ENCODE peak calls at places on chromosomes 2 and 18, in six cellular contexts. One of them, this sample, is unnamed.

GRCh38 chr2:96325038-96325883 is at the start of gene ITPRIPL1:
- DNase-seq in cardiac muscle cell: no peak
- DNase-seq in caudate nucleus: no peak
- DNase-seq in CD8-positive, alpha-beta memory T cell: peak
- DNase-seq in SJCRH30: peak
- DNase-seq in neural progenitor cell: peak
- DNase-seq in this sample: no peak

GRCh38 chr18:57898506-57899124 is 95.5 kb upstream of the ATP8B1 start:
- DNase-seq in neural progenitor cell: no peak
- DNase-seq in cardiac muscle cell: peak
- DNase-seq in caudate nucleus: no peak
- DNase-seq in SJCRH30: peak
- DNase-seq in CD8-positive, alpha-beta memory T cell: no peak
- DNase-seq in this sample: no peak

GRCh38 chr18:4068552-4069158 is 386.5 kb downstream of the DLGAP1 start:
- DNase-seq in CD8-positive, alpha-beta memory T cell: no peak
- DNase-seq in caudate nucleus: no peak
- DNase-seq in neural progenitor cell: peak
- DNase-seq in cardiac muscle cell: peak
- DNase-seq in SJCRH30: peak
- DNase-seq in this sample: no peak

GRCh38 chr18:40356153-40356552 is 1598.9 kb upstream of the PIK3C3 start:
- DNase-seq in caudate nucleus: no peak
- DNase-seq in SJCRH30: no peak
- DNase-seq in CD8-positive, alpha-beta memory T cell: no peak
- DNase-seq in neural progenitor cell: no peak
- DNase-seq in cardiac muscle cell: no peak
- DNase-seq in this sample: no peak

GRCh38 chr2:67797801-67798535 is 264.8 kb downstream of the C1D start:
- DNase-seq in cardiac muscle cell: peak
- DNase-seq in SJCRH30: peak
- DNase-seq in CD8-positive, alpha-beta memory T cell: no peak
- DNase-seq in caudate nucleus: no peak
- DNase-seq in neural progenitor cell: peak
- DNase-seq in this sample: no peak

GRCh38 chr2:11073251-11073650 is 82.0 kb upstream of the SLC66A3 start:
- DNase-seq in caudate nucleus: no peak
- DNase-seq in cardiac muscle cell: peak
- DNase-seq in SJCRH30: peak
- DNase-seq in neural progenitor cell: peak
- DNase-seq in CD8-positive, alpha-beta memory T cell: no peak
- DNase-seq in this sample: no peak

GRCh38 chr18:50558157-50558556 is 1.7 kb upstream of the MAPK4 start:
- DNase-seq in caudate nucleus: no peak
- DNase-seq in SJCRH30: no peak
- DNase-seq in CD8-positive, alpha-beta memory T cell: no peak
- DNase-seq in cardiac muscle cell: no peak
- DNase-seq in neural progenitor cell: no peak
- DNase-seq in this sample: no peak

GRCh38 chr2:56191617-56192016 is 7.8 kb downstream of the CCDC85A start:
- DNase-seq in SJCRH30: peak
- DNase-seq in neural progenitor cell: peak
- DNase-seq in caudate nucleus: peak
- DNase-seq in CD8-positive, alpha-beta memory T cell: no peak
- DNase-seq in cardiac muscle cell: peak
- DNase-seq in this sample: no peak

GRCh38 chr2:239673641-239674040 is 272.8 kb upstream of the HDAC4 start:
- DNase-seq in CD8-positive, alpha-beta memory T cell: no peak
- DNase-seq in SJCRH30: no peak
- DNase-seq in caudate nucleus: no peak
- DNase-seq in neural progenitor cell: no peak
- DNase-seq in cardiac muscle cell: no peak
- DNase-seq in this sample: no peak

GRCh38 chr18:42068030-42068429 is 113.0 kb downstream of the PIK3C3 start:
- DNase-seq in neural progenitor cell: no peak
- DNase-seq in cardiac muscle cell: no peak
- DNase-seq in caudate nucleus: no peak
- DNase-seq in SJCRH30: no peak
- DNase-seq in CD8-positive, alpha-beta memory T cell: no peak
- DNase-seq in this sample: no peak

GRCh38 chr2:41928593-41928992 is 119.2 kb upstream of the PKDCC start:
- DNase-seq in caudate nucleus: no peak
- DNase-seq in neural progenitor cell: no peak
- DNase-seq in cardiac muscle cell: peak
- DNase-seq in SJCRH30: no peak
- DNase-seq in CD8-positive, alpha-beta memory T cell: no peak
- DNase-seq in this sample: no peak

GRCh38 chr2:17851731-17852585 is 26.5 kb upstream of the KCNS3 start:
- DNase-seq in neural progenitor cell: peak
- DNase-seq in SJCRH30: peak
- DNase-seq in CD8-positive, alpha-beta memory T cell: no peak
- DNase-seq in cardiac muscle cell: peak
- DNase-seq in caudate nucleus: peak
- DNase-seq in this sample: no peak

GRCh38 chr2:201680743-201681142 is 17.7 kb downstream of the MPP4 start:
- DNase-seq in cardiac muscle cell: peak
- DNase-seq in caudate nucleus: no peak
- DNase-seq in neural progenitor cell: peak
- DNase-seq in SJCRH30: peak
- DNase-seq in CD8-positive, alpha-beta memory T cell: no peak
- DNase-seq in this sample: no peak

GRCh38 chr2:66433945-66434678 is 813 bp upstream of the MEIS1 start:
- DNase-seq in caudate nucleus: no peak
- DNase-seq in CD8-positive, alpha-beta memory T cell: no peak
- DNase-seq in cardiac muscle cell: peak
- DNase-seq in SJCRH30: peak
- DNase-seq in neural progenitor cell: peak
- DNase-seq in this sample: no peak

GRCh38 chr2:191901031-191901430 is 54.1 kb upstream of the CAVIN2 start:
- DNase-seq in neural progenitor cell: no peak
- DNase-seq in CD8-positive, alpha-beta memory T cell: no peak
- DNase-seq in cardiac muscle cell: no peak
- DNase-seq in caudate nucleus: no peak
- DNase-seq in SJCRH30: no peak
- DNase-seq in this sample: no peak

GRCh38 chr2:214630402-214631035 is 179.0 kb downstream of the BARD1 start:
- DNase-seq in CD8-positive, alpha-beta memory T cell: no peak
- DNase-seq in SJCRH30: no peak
- DNase-seq in cardiac muscle cell: no peak
- DNase-seq in caudate nucleus: no peak
- DNase-seq in neural progenitor cell: no peak
- DNase-seq in this sample: no peak

GRCh38 chr2:1601471-1602358 is 142.6 kb downstream of the PXDN start:
- DNase-seq in caudate nucleus: no peak
- DNase-seq in CD8-positive, alpha-beta memory T cell: peak
- DNase-seq in neural progenitor cell: no peak
- DNase-seq in SJCRH30: peak
- DNase-seq in cardiac muscle cell: peak
- DNase-seq in this sample: no peak

GRCh38 chr2:231182500-231182899 is 15.9 kb upstream of the ARMC9 start:
- DNase-seq in CD8-positive, alpha-beta memory T cell: no peak
- DNase-seq in cardiac muscle cell: no peak
- DNase-seq in SJCRH30: peak
- DNase-seq in neural progenitor cell: no peak
- DNase-seq in caudate nucleus: no peak
- DNase-seq in this sample: no peak

DNA sequence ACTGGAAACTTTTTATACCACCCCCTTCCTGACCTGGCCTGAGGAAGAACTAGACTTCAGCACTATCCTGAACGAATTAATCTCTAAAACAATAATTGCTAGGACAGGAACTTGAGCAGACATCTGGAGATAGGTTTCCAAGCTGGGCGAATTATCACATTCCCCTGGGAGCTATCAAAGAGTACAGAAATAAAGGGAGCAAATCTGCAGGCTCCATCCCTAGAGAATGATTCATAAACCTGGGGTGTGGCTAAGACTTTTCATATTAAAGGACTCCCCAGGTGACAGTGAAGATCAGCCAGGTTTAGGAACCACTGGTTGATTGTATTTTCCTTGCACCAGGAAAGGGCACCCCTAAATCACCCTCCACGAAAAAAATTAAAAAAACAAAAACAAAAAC is 105.6 kb upstream of the NOL4 start:
- DNase-seq in cardiac muscle cell: no peak
- DNase-seq in caudate nucleus: no peak
- DNase-seq in CD8-positive, alpha-beta memory T cell: no peak
- DNase-seq in neural progenitor cell: no peak
- DNase-seq in SJCRH30: peak
- DNase-seq in this sample: no peak
- H3K27ac ChIP-seq in cardiac muscle cell: no peak
- H3K27ac ChIP-seq in caudate nucleus: no peak
- H3K27ac ChIP-seq in CD8-positive, alpha-beta memory T cell: no peak
- H3K27ac ChIP-seq in neural progenitor cell: no peak
- H3K27ac ChIP-seq in SJCRH30: no peak
- H3K27ac ChIP-seq in this sample: no peak

GRCh38 chr18:62807406-62807805 is 92.1 kb downstream of the PHLPP1 start:
- DNase-seq in cardiac muscle cell: no peak
- DNase-seq in CD8-positive, alpha-beta memory T cell: no peak
- DNase-seq in caudate nucleus: no peak
- DNase-seq in SJCRH30: no peak
- DNase-seq in neural progenitor cell: no peak
- DNase-seq in this sample: no peak
- H3K27ac ChIP-seq in cardiac muscle cell: no peak
- H3K27ac ChIP-seq in CD8-positive, alpha-beta memory T cell: no peak
- H3K27ac ChIP-seq in caudate nucleus: no peak
- H3K27ac ChIP-seq in SJCRH30: no peak
- H3K27ac ChIP-seq in neural progenitor cell: no peak
- H3K27ac ChIP-seq in this sample: no peak

GRCh38 chr2:102109016-102109415 is 33.5 kb upstream of the IL1R1 start:
- DNase-seq in cardiac muscle cell: peak
- DNase-seq in SJCRH30: no peak
- DNase-seq in neural progenitor cell: no peak
- DNase-seq in CD8-positive, alpha-beta memory T cell: no peak
- DNase-seq in caudate nucleus: no peak
- DNase-seq in this sample: no peak

GRCh38 chr2:102111823-102112222 is 30.7 kb upstream of the IL1R1 start:
- DNase-seq in cardiac muscle cell: peak
- DNase-seq in neural progenitor cell: peak
- DNase-seq in SJCRH30: no peak
- DNase-seq in CD8-positive, alpha-beta memory T cell: no peak
- DNase-seq in caudate nucleus: no peak
- DNase-seq in this sample: no peak

GRCh38 chr2:102112271-102112670 is 30.3 kb upstream of the IL1R1 start:
- DNase-seq in caudate nucleus: no peak
- DNase-seq in cardiac muscle cell: peak
- DNase-seq in SJCRH30: no peak
- DNase-seq in neural progenitor cell: no peak
- DNase-seq in CD8-positive, alpha-beta memory T cell: no peak
- DNase-seq in this sample: no peak

GRCh38 chr2:102110596-102111334 is 31.8 kb upstream of the IL1R1 start:
- DNase-seq in SJCRH30: no peak
- DNase-seq in CD8-positive, alpha-beta memory T cell: no peak
- DNase-seq in cardiac muscle cell: peak
- DNase-seq in neural progenitor cell: no peak
- DNase-seq in caudate nucleus: no peak
- DNase-seq in this sample: no peak

DNA sequence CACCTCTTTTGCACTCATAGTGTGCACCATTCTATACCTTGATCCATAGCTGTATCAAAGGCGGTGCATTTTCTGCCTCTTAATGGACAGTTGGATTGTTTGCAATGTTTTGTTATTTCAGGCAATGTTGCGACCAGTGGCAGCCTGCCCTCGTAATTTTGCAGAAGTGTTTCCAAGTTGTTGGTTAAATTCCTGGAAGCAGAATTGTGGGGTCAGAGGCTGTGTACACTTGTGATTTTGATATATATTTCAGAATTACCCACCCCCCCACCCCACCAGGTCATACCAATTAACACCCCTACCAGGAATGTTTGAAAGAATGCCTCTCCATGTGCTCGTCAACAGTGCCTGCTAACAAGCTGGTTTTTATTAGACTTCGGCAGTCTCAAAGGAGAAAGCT is 32.4 kb upstream of the IL1R1 start:
- DNase-seq in neural progenitor cell: no peak
- DNase-seq in caudate nucleus: no peak
- DNase-seq in CD8-positive, alpha-beta memory T cell: no peak
- DNase-seq in cardiac muscle cell: peak
- DNase-seq in SJCRH30: no peak
- DNase-seq in this sample: no peak
- H3K27ac ChIP-seq in neural progenitor cell: no peak
- H3K27ac ChIP-seq in caudate nucleus: no peak
- H3K27ac ChIP-seq in CD8-positive, alpha-beta memory T cell: no peak
- H3K27ac ChIP-seq in cardiac muscle cell: no peak
- H3K27ac ChIP-seq in SJCRH30: no peak
- H3K27ac ChIP-seq in this sample: no peak

DNA sequence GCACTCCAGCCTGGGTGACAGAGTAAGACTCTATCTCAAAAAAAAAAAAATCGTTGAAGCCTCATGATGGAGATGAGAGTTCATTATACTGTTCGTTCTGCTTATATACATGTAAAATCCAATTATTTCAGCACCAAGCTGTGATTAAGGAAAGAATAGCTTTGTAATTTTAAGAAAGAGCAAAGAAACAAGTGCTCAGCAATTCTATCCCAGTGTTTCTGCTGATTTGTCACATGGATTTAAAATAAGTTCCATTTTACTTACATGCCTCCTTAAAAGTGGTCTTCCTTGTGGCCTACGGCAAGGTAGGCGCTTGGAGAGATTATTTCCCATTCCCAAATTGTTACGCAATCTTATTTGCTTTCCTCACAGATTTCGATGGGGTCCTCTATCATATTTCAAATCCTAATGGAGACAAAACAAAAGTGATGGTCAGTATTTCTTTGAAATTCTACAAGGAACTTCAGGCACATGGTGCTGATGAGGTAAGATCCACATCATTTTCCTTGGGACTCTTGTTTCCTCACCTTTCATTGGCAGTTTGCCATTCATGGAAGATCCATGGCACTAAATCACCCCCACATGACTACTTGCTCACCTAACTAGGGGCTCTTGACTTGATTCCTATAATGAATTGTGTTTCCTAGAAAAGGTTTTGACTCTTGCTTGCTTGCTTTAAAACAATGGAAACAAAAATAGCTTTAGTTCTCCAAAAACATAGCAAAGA is 11.5 kb downstream of the ARPC2 start:
- DNase-seq in CD8-positive, alpha-beta memory T cell: no peak
- DNase-seq in neural progenitor cell: no peak
- DNase-seq in SJCRH30: no peak
- DNase-seq in cardiac muscle cell: peak
- DNase-seq in caudate nucleus: no peak
- DNase-seq in this sample: no peak
- H3K27ac ChIP-seq in CD8-positive, alpha-beta memory T cell: no peak
- H3K27ac ChIP-seq in neural progenitor cell: no peak
- H3K27ac ChIP-seq in SJCRH30: no peak
- H3K27ac ChIP-seq in cardiac muscle cell: peak
- H3K27ac ChIP-seq in caudate nucleus: peak
- H3K27ac ChIP-seq in this sample: peak

DNA sequence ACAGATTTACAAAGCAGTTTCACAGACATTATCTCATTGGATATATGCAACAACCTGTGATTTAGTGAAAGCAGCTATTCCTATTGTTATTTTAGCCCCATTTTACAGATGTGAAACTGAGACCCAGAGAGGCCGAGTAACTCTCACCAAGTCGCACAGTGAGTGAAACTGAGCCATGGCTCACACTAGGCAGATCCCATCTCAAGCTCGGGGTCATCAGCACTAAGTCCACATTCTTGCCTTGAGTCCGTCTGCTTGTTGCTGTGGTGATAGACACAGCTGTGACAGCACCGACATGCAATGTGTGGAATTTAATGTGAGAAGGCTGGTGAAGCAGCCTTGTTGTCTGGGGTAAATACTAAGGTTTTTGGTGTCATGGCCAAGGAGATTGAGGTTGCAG is 40.3 kb upstream of the GMCL1 start:
- DNase-seq in CD8-positive, alpha-beta memory T cell: no peak
- DNase-seq in SJCRH30: peak
- DNase-seq in neural progenitor cell: no peak
- DNase-seq in caudate nucleus: no peak
- DNase-seq in cardiac muscle cell: peak
- DNase-seq in this sample: no peak
- H3K27ac ChIP-seq in CD8-positive, alpha-beta memory T cell: no peak
- H3K27ac ChIP-seq in SJCRH30: peak
- H3K27ac ChIP-seq in neural progenitor cell: no peak
- H3K27ac ChIP-seq in caudate nucleus: no peak
- H3K27ac ChIP-seq in cardiac muscle cell: peak
- H3K27ac ChIP-seq in this sample: no peak

This sample was measured in esophagus squamous epithelium.